ENCODE peak calls at places on chromosomes 3 and 15, in four cellular contexts. I is hypothalamus; V is GM23248; D is naive thymus-derived CD4-positive, alpha-beta T cell. W is an unnamed sample.
A peak's percentile ranks its signal among the peaks of the same experiment; 100 is the strongest.

GRCh38 chr3:150319900-150320299 is 88.2 kb upstream of the TSC22D2 start:
- DNase-seq in D (no peak), I (no peak), V (peak; percentile 95), W (no peak)

GRCh38 chr15:45121706-45122417 is 7.7 kb downstream of the DUOXA2 start:
- DNase-seq in V (peak; percentile 96), D (no peak), I (no peak), W (no peak)

GRCh38 chr3:4251412-4251811 is 51.8 kb upstream of the SETMAR start:
- DNase-seq in D (no peak), I (no peak), V (no peak), W (no peak)

GRCh38 chr3:107710851-107711250 is 188.1 kb downstream of the BBX start:
- DNase-seq in V (peak; percentile 59), D (no peak), I (no peak), W (no peak)

GRCh38 chr3:10192953-10193691 is 28.4 kb downstream of the IRAK2 start:
- DNase-seq in D (no peak), V (peak; percentile 98), I (no peak), W (peak; percentile 56)

GRCh38 chr15:34810455-34811146 is 15.3 kb upstream of the ACTC1 start:
- DNase-seq in V (peak; percentile 98), I (no peak), D (no peak), W (no peak)

GRCh38 chr3:101781166-101781565 is 2.2 kb downstream of the NXPE3 start:
- DNase-seq in I (no peak), V (peak; percentile 8), D (no peak), W (no peak)

GRCh38 chr15:49918106-49918505 is 200.9 kb downstream of the ATP8B4 start:
- DNase-seq in V (peak; percentile 12), I (no peak), D (no peak), W (no peak)

GRCh38 chr3:107235923-107236315 is 141.3 kb upstream of the CCDC54 start:
- DNase-seq in D (no peak), I (peak; percentile 19), V (peak; percentile 88), W (peak; percentile 62)

GRCh38 chr15:27977656-27978055 is 121.5 kb downstream of the OCA2 start:
- DNase-seq in D (no peak), V (no peak), I (no peak), W (no peak)

GRCh38 chr3:128322030-128323022 is 144.4 kb downstream of the DNAJB8 start:
- DNase-seq in I (no peak), D (peak; percentile 39), V (peak; percentile 47), W (peak; percentile 52)

GRCh38 chr3:15693340-15693739 is 91.8 kb downstream of the BTD start:
- DNase-seq in D (no peak), I (no peak), V (peak; percentile 47), W (no peak)

GRCh38 chr3:197532388-197532787 is 23.4 kb downstream of the BDH1 start:
- DNase-seq in D (no peak), V (no peak), I (no peak), W (no peak)

GRCh38 chr3:184160456-184160855 is 5.3 kb downstream of the DVL3 start:
- DNase-seq in V (peak; percentile 74), I (no peak), D (no peak), W (no peak)

GRCh38 chr3:87333393-87333892 is 57.1 kb upstream of the POU1F1 start:
- DNase-seq in V (peak; percentile 88), I (no peak), D (no peak), W (no peak)

GRCh38 chr3:137460944-137461343 is 303.2 kb upstream of the SOX14 start:
- DNase-seq in V (no peak), D (no peak), I (no peak), W (no peak)

GRCh38 chr3:129596194-129597086 is 10.0 kb downstream of the PLXND1 start:
- DNase-seq in I (peak; percentile 79), D (no peak), V (peak; percentile 95), W (no peak)

GRCh38 chr15:62868507-62868906 is 174.0 kb upstream of the TPM1 start:
- DNase-seq in V (peak; percentile 23), D (no peak), I (no peak), W (no peak)

GRCh38 chr3:171178714-171179113 is 152.2 kb upstream of the SLC2A2 start:
- DNase-seq in V (peak; percentile 42), D (no peak), I (no peak), W (no peak)

GRCh38 chr3:64399205-64399800 is 174.0 kb upstream of the PRICKLE2 start:
- DNase-seq in V (peak; percentile 78), D (no peak), I (no peak), W (no peak)

GRCh38 chr3:194306771-194307640 is 44.1 kb downstream of the CPN2 start:
- DNase-seq in V (no peak), I (no peak), D (no peak), W (peak; percentile 46)

GRCh38 chr15:89138999-89139612 is 50.9 kb downstream of the ABHD2 start:
- DNase-seq in I (no peak), V (peak; percentile 32), D (no peak), W (no peak)

GRCh38 chr3:77319711-77320110 is 279.8 kb downstream of the ROBO2 start:
- DNase-seq in I (no peak), V (peak; percentile 13), D (no peak), W (no peak)

GRCh38 chr3:177196473-177197040 is 725 bp downstream of the TBL1XR1 start:
- DNase-seq in D (peak; percentile 31), V (peak; percentile 63), I (no peak), W (peak; percentile 56)

GRCh38 chr3:49388416-49388815 is 23.4 kb downstream of the RHOA start:
- DNase-seq in I (no peak), V (peak; percentile 37), D (no peak), W (no peak)

GRCh38 chr3:156256945-156257344 is 136.6 kb downstream of the KCNAB1 start:
- DNase-seq in V (no peak), I (no peak), D (no peak), W (no peak)

GRCh38 chr15:94274745-94275144 is 43.4 kb downstream of the MCTP2 start:
- DNase-seq in I (no peak), V (no peak), D (no peak), W (no peak)

GRCh38 chr3:135089451-135089850 is 294.4 kb downstream of the EPHB1 start:
- DNase-seq in I (no peak), V (no peak), D (no peak), W (no peak)

GRCh38 chr3:196948442-196949365 is 6.4 kb upstream of the NCBP2 start:
- DNase-seq in V (peak; percentile 23), D (no peak), I (no peak), W (no peak)

GRCh38 chr3:38960953-38961622 is 90.7 kb downstream of the SCN11A start:
- DNase-seq in V (peak; percentile 61), D (no peak), I (no peak), W (no peak)

GRCh38 chr15:24917431-24917830 is 37.4 kb upstream of the SNRPN start:
- DNase-seq in I (no peak), V (no peak), D (no peak), W (no peak)

GRCh38 chr3:13121553-13122001 is 48.3 kb upstream of the IQSEC1 start:
- DNase-seq in V (no peak), I (no peak), D (no peak), W (no peak)

GRCh38 chr3:182183716-182184430 is 472.1 kb downstream of the SOX2 start:
- DNase-seq in D (no peak), I (no peak), V (no peak), W (no peak)